ENCODE peak calls at places on chromosomes 4 and X, in eight cellular contexts. T is caudate nucleus, K is NCI-H446, Y is T-helper 2 cell, H is iris pigment epithelial cell, O is AG10803, W is left lung, P is IMR-90. S is an unnamed sample.

GRCh38 chr4:138320030-138320429 is 77.9 kb upstream of the SLC7A11 start:
- DNase-seq in P (no peak), H (no peak), T (no peak), O (no peak), W (no peak), Y (no peak), K (no peak), S (no peak)

GRCh38 chr4:40165931-40166330 is 30.9 kb upstream of the RHOH start:
- DNase-seq in W (no peak), T (no peak), K (no peak), Y (no peak), H (no peak), P (no peak), O (no peak), S (no peak)

GRCh38 chr4:112704991-112705845 is 68.3 kb downstream of the LARP7 start:
- DNase-seq in H (peak), P (peak), T (no peak), W (no peak), K (peak), O (peak), Y (no peak), S (no peak)

GRCh38 chr4:90187148-90187884 is 60.1 kb downstream of the CCSER1 start:
- DNase-seq in T (no peak), Y (no peak), O (no peak), P (no peak), H (no peak), K (peak), W (no peak), S (no peak)

GRCh38 chrX:3501833-3502535 is 155.5 kb upstream of the MXRA5 start:
- DNase-seq in H (peak), P (no peak), W (no peak), Y (no peak), O (peak), T (no peak), K (no peak), S (no peak)

GRCh38 chr4:173415092-173415491 is 16.2 kb upstream of the SCRG1 start:
- DNase-seq in W (no peak), T (no peak), K (no peak), H (peak), P (no peak), Y (no peak), O (no peak), S (no peak)

GRCh38 chr4:147480891-147481576 is at the start of gene EDNRA:
- DNase-seq in H (peak), T (no peak), Y (no peak), O (peak), W (peak), P (peak), K (no peak), S (no peak)

GRCh38 chr4:119598521-119598920 is 30.1 kb downstream of the PDE5A start:
- DNase-seq in T (no peak), K (no peak), O (no peak), P (no peak), H (no peak), Y (no peak), W (no peak), S (no peak)

GRCh38 chr4:152806492-152807125 is 26.9 kb downstream of the ARFIP1 start:
- DNase-seq in Y (no peak), W (no peak), K (no peak), H (peak), P (no peak), O (no peak), T (no peak), S (no peak)

GRCh38 chr4:48307528-48307927 is 33.8 kb upstream of the SLAIN2 start:
- DNase-seq in W (no peak), Y (no peak), O (no peak), K (no peak), T (no peak), P (no peak), H (no peak), S (no peak)

GRCh38 chr4:182847543-182847942 is 69.6 kb downstream of the DCTD start:
- DNase-seq in O (no peak), Y (no peak), W (no peak), K (no peak), H (no peak), T (no peak), P (no peak), S (no peak)

GRCh38 chr4:42600578-42600977 is 56.3 kb downstream of the ATP8A1 start:
- DNase-seq in O (no peak), Y (no peak), P (no peak), W (no peak), T (no peak), K (no peak), H (no peak), S (no peak)

GRCh38 chr4:131613824-131614216 is 1535.3 kb upstream of the PCDH10 start:
- DNase-seq in Y (no peak), T (no peak), W (no peak), O (no peak), K (no peak), H (peak), P (peak), S (no peak)

GRCh38 chrX:103329991-103330390 is at the start of gene TCEAL7:
- DNase-seq in W (no peak), K (no peak), O (peak), P (peak), Y (no peak), H (peak), T (peak), S (no peak)

GRCh38 chrX:124344246-124344645 is 2.1 kb upstream of the SH2D1A start:
- DNase-seq in O (no peak), H (no peak), P (no peak), K (no peak), Y (no peak), T (peak), W (no peak), S (no peak)

GRCh38 chr4:7201351-7202305 is 9.3 kb downstream of the SORCS2 start:
- DNase-seq in O (no peak), T (no peak), P (no peak), H (no peak), W (peak), Y (no peak), K (no peak), S (no peak)

GRCh38 chrX:106726485-106727437 is at the start of gene RNF128:
- DNase-seq in T (peak), O (peak), K (no peak), H (peak), Y (no peak), P (peak), W (peak), S (no peak)

GRCh38 chr4:14091966-14092365 is 464.4 kb upstream of the BOD1L1 start:
- DNase-seq in P (peak), T (no peak), H (peak), O (peak), K (no peak), Y (no peak), W (no peak), S (no peak)

GRCh38 chr4:53365121-53365485 is 758 bp downstream of the SCFD2 start:
- DNase-seq in T (no peak), W (no peak), P (peak), H (peak), O (no peak), K (no peak), Y (no peak), S (no peak)

GRCh38 chrX:13934731-13935130 is 95.0 kb downstream of the GEMIN8 start:
- DNase-seq in H (no peak), T (no peak), W (no peak), O (no peak), K (no peak), Y (no peak), P (no peak), S (no peak)

GRCh38 chr4:121666091-121666679 is 30.6 kb downstream of the ANXA5 start:
- DNase-seq in Y (no peak), W (no peak), K (no peak), H (no peak), T (no peak), P (no peak), O (peak), S (no peak)

GRCh38 chrX:12973561-12974216 is 1.2 kb upstream of the TMSB4X start:
- DNase-seq in H (no peak), T (no peak), K (no peak), O (no peak), W (peak), P (no peak), Y (peak), S (no peak)

GRCh38 chrX:39950035-39950688 is 147.6 kb downstream of the BCOR start:
- DNase-seq in H (peak), W (no peak), T (no peak), O (peak), Y (no peak), K (no peak), P (peak), S (no peak)

GRCh38 chr4:186854256-186854655 is 130.6 kb upstream of the FAT1 start:
- DNase-seq in Y (no peak), O (no peak), T (no peak), K (no peak), P (peak), H (peak), W (no peak), S (no peak)

GRCh38 chr4:80309301-80310004 is 26.1 kb upstream of the CFAP299 start:
- DNase-seq in K (no peak), H (peak), Y (no peak), O (peak), W (no peak), T (no peak), P (peak), S (no peak)

GRCh38 chr4:156830356-156830755 is 141.2 kb downstream of the PDGFC start:
- DNase-seq in K (no peak), Y (no peak), P (peak), W (no peak), T (no peak), H (peak), O (peak), S (no peak)